ENCODE peak calls at places on chromosomes 13 and 19, in ten cellular contexts. One of them, this sample, is unnamed.

GRCh38 chr19:11421607-11422098 is 2.5 kb upstream of the RGL3 start:
- DNase-seq in activated naive CD4-positive, alpha-beta T cell treated with anti-CD3 and anti-CD28 coated beads for 36 hours: peak; percentile 63
- DNase-seq in stimulated activated CD4-positive, alpha-beta T cell treated with anti-CD3 and anti-CD28 coated beads, Interleukin-4, amount 100 ng/mL, for 1 hour: peak; percentile 49
- DNase-seq in IMR-90: no peak
- DNase-seq in Kasumi-1: no peak
- DNase-seq in foreskin fibroblast: no peak
- DNase-seq in HT1080: no peak
- DNase-seq in H54: no peak
- DNase-seq in HEK293T: peak; percentile 75
- DNase-seq in NAMALWA: peak; percentile 88
- DNase-seq in this sample: no peak

GRCh38 chr13:113862191-113862765 is 1.6 kb downstream of the GAS6 start:
- DNase-seq in Kasumi-1: no peak
- DNase-seq in foreskin fibroblast: no peak
- DNase-seq in HT1080: peak; percentile 72
- DNase-seq in stimulated activated CD4-positive, alpha-beta T cell treated with anti-CD3 and anti-CD28 coated beads, Interleukin-4, amount 100 ng/mL, for 1 hour: no peak
- DNase-seq in HEK293T: no peak
- DNase-seq in activated naive CD4-positive, alpha-beta T cell treated with anti-CD3 and anti-CD28 coated beads for 36 hours: no peak
- DNase-seq in NAMALWA: no peak
- DNase-seq in IMR-90: peak; percentile 36
- DNase-seq in H54: no peak
- DNase-seq in this sample: peak; percentile 46

GRCh38 chr13:44575741-44576395 is at the start of gene TSC22D1:
- DNase-seq in HEK293T: no peak
- DNase-seq in HT1080: no peak
- DNase-seq in stimulated activated CD4-positive, alpha-beta T cell treated with anti-CD3 and anti-CD28 coated beads, Interleukin-4, amount 100 ng/mL, for 1 hour: peak; percentile 61
- DNase-seq in H54: no peak
- DNase-seq in foreskin fibroblast: peak; percentile 47
- DNase-seq in NAMALWA: peak; percentile 59
- DNase-seq in activated naive CD4-positive, alpha-beta T cell treated with anti-CD3 and anti-CD28 coated beads for 36 hours: peak; percentile 62
- DNase-seq in IMR-90: peak; percentile 56
- DNase-seq in Kasumi-1: peak; percentile 63
- DNase-seq in this sample: no peak

GRCh38 chr13:41334810-41335209 is 23.7 kb downstream of the NAA16 start:
- DNase-seq in foreskin fibroblast: no peak
- DNase-seq in Kasumi-1: no peak
- DNase-seq in activated naive CD4-positive, alpha-beta T cell treated with anti-CD3 and anti-CD28 coated beads for 36 hours: no peak
- DNase-seq in IMR-90: no peak
- DNase-seq in H54: no peak
- DNase-seq in HEK293T: no peak
- DNase-seq in stimulated activated CD4-positive, alpha-beta T cell treated with anti-CD3 and anti-CD28 coated beads, Interleukin-4, amount 100 ng/mL, for 1 hour: no peak
- DNase-seq in HT1080: no peak
- DNase-seq in NAMALWA: no peak
- DNase-seq in this sample: no peak

GRCh38 chr13:102097708-102098107 is 304.1 kb downstream of the FGF14 start:
- DNase-seq in stimulated activated CD4-positive, alpha-beta T cell treated with anti-CD3 and anti-CD28 coated beads, Interleukin-4, amount 100 ng/mL, for 1 hour: no peak
- DNase-seq in HEK293T: no peak
- DNase-seq in HT1080: no peak
- DNase-seq in activated naive CD4-positive, alpha-beta T cell treated with anti-CD3 and anti-CD28 coated beads for 36 hours: no peak
- DNase-seq in IMR-90: no peak
- DNase-seq in Kasumi-1: no peak
- DNase-seq in H54: no peak
- DNase-seq in NAMALWA: no peak
- DNase-seq in foreskin fibroblast: no peak
- DNase-seq in this sample: no peak

GRCh38 chr13:43019811-43020210 is 3.6 kb upstream of the DNAJC15 start:
- DNase-seq in HT1080: no peak
- DNase-seq in H54: no peak
- DNase-seq in Kasumi-1: no peak
- DNase-seq in foreskin fibroblast: no peak
- DNase-seq in NAMALWA: no peak
- DNase-seq in stimulated activated CD4-positive, alpha-beta T cell treated with anti-CD3 and anti-CD28 coated beads, Interleukin-4, amount 100 ng/mL, for 1 hour: no peak
- DNase-seq in activated naive CD4-positive, alpha-beta T cell treated with anti-CD3 and anti-CD28 coated beads for 36 hours: no peak
- DNase-seq in HEK293T: no peak
- DNase-seq in IMR-90: no peak
- DNase-seq in this sample: no peak

GRCh38 chr19:55687281-55688172 is 12.5 kb downstream of the EPN1 start:
- DNase-seq in stimulated activated CD4-positive, alpha-beta T cell treated with anti-CD3 and anti-CD28 coated beads, Interleukin-4, amount 100 ng/mL, for 1 hour: no peak
- DNase-seq in H54: no peak
- DNase-seq in Kasumi-1: no peak
- DNase-seq in HT1080: no peak
- DNase-seq in HEK293T: no peak
- DNase-seq in IMR-90: no peak
- DNase-seq in NAMALWA: no peak
- DNase-seq in activated naive CD4-positive, alpha-beta T cell treated with anti-CD3 and anti-CD28 coated beads for 36 hours: no peak
- DNase-seq in foreskin fibroblast: no peak
- DNase-seq in this sample: no peak

GRCh38 chr13:40126301-40127085 is 471.0 kb downstream of the COG6 start:
- DNase-seq in NAMALWA: peak; percentile 92
- DNase-seq in foreskin fibroblast: no peak
- DNase-seq in H54: no peak
- DNase-seq in HT1080: no peak
- DNase-seq in Kasumi-1: no peak
- DNase-seq in activated naive CD4-positive, alpha-beta T cell treated with anti-CD3 and anti-CD28 coated beads for 36 hours: no peak
- DNase-seq in HEK293T: no peak
- DNase-seq in IMR-90: no peak
- DNase-seq in stimulated activated CD4-positive, alpha-beta T cell treated with anti-CD3 and anti-CD28 coated beads, Interleukin-4, amount 100 ng/mL, for 1 hour: no peak
- DNase-seq in this sample: no peak

GRCh38 chr13:39159393-39159792 is 121.1 kb downstream of the NHLRC3 start:
- DNase-seq in IMR-90: no peak
- DNase-seq in Kasumi-1: no peak
- DNase-seq in stimulated activated CD4-positive, alpha-beta T cell treated with anti-CD3 and anti-CD28 coated beads, Interleukin-4, amount 100 ng/mL, for 1 hour: peak; percentile 9
- DNase-seq in foreskin fibroblast: no peak
- DNase-seq in H54: no peak
- DNase-seq in activated naive CD4-positive, alpha-beta T cell treated with anti-CD3 and anti-CD28 coated beads for 36 hours: peak; percentile 31
- DNase-seq in HEK293T: no peak
- DNase-seq in NAMALWA: no peak
- DNase-seq in HT1080: no peak
- DNase-seq in this sample: no peak

GRCh38 chr13:23632741-23633140 is 62.5 kb downstream of the TNFRSF19 start:
- DNase-seq in stimulated activated CD4-positive, alpha-beta T cell treated with anti-CD3 and anti-CD28 coated beads, Interleukin-4, amount 100 ng/mL, for 1 hour: no peak
- DNase-seq in HEK293T: no peak
- DNase-seq in activated naive CD4-positive, alpha-beta T cell treated with anti-CD3 and anti-CD28 coated beads for 36 hours: no peak
- DNase-seq in foreskin fibroblast: no peak
- DNase-seq in IMR-90: no peak
- DNase-seq in H54: no peak
- DNase-seq in NAMALWA: no peak
- DNase-seq in HT1080: no peak
- DNase-seq in Kasumi-1: no peak
- DNase-seq in this sample: no peak

GRCh38 chr19:49150106-49150943 is 4.9 kb downstream of the HRC start:
- DNase-seq in H54: no peak
- DNase-seq in HT1080: peak; percentile 81
- DNase-seq in foreskin fibroblast: peak; percentile 74
- DNase-seq in stimulated activated CD4-positive, alpha-beta T cell treated with anti-CD3 and anti-CD28 coated beads, Interleukin-4, amount 100 ng/mL, for 1 hour: peak; percentile 29
- DNase-seq in activated naive CD4-positive, alpha-beta T cell treated with anti-CD3 and anti-CD28 coated beads for 36 hours: peak; percentile 63
- DNase-seq in Kasumi-1: peak; percentile 74
- DNase-seq in NAMALWA: peak; percentile 76
- DNase-seq in IMR-90: peak; percentile 65
- DNase-seq in HEK293T: peak; percentile 75
- DNase-seq in this sample: peak; percentile 88

GRCh38 chr19:1851581-1852293 is 3.5 kb upstream of the REXO1 start:
- DNase-seq in H54: no peak
- DNase-seq in NAMALWA: peak; percentile 83
- DNase-seq in HT1080: no peak
- DNase-seq in Kasumi-1: no peak
- DNase-seq in activated naive CD4-positive, alpha-beta T cell treated with anti-CD3 and anti-CD28 coated beads for 36 hours: peak; percentile 66
- DNase-seq in HEK293T: no peak
- DNase-seq in IMR-90: no peak
- DNase-seq in foreskin fibroblast: no peak
- DNase-seq in stimulated activated CD4-positive, alpha-beta T cell treated with anti-CD3 and anti-CD28 coated beads, Interleukin-4, amount 100 ng/mL, for 1 hour: peak; percentile 70
- DNase-seq in this sample: no peak

GRCh38 chr13:94390881-94391280 is 88.6 kb downstream of the DCT start:
- DNase-seq in Kasumi-1: no peak
- DNase-seq in activated naive CD4-positive, alpha-beta T cell treated with anti-CD3 and anti-CD28 coated beads for 36 hours: no peak
- DNase-seq in IMR-90: peak; percentile 18
- DNase-seq in H54: no peak
- DNase-seq in NAMALWA: no peak
- DNase-seq in foreskin fibroblast: no peak
- DNase-seq in HEK293T: no peak
- DNase-seq in HT1080: no peak
- DNase-seq in stimulated activated CD4-positive, alpha-beta T cell treated with anti-CD3 and anti-CD28 coated beads, Interleukin-4, amount 100 ng/mL, for 1 hour: no peak
- DNase-seq in this sample: no peak

GRCh38 chr19:5950744-5951143 is 27.2 kb downstream of the RANBP3 start:
- DNase-seq in HT1080: no peak
- DNase-seq in stimulated activated CD4-positive, alpha-beta T cell treated with anti-CD3 and anti-CD28 coated beads, Interleukin-4, amount 100 ng/mL, for 1 hour: no peak
- DNase-seq in NAMALWA: no peak
- DNase-seq in HEK293T: no peak
- DNase-seq in activated naive CD4-positive, alpha-beta T cell treated with anti-CD3 and anti-CD28 coated beads for 36 hours: no peak
- DNase-seq in H54: no peak
- DNase-seq in Kasumi-1: no peak
- DNase-seq in IMR-90: no peak
- DNase-seq in foreskin fibroblast: no peak
- DNase-seq in this sample: no peak

GRCh38 chr19:602391-603301 is 13.0 kb downstream of the HCN2 start:
- DNase-seq in HEK293T: no peak
- DNase-seq in H54: no peak
- DNase-seq in foreskin fibroblast: no peak
- DNase-seq in NAMALWA: no peak
- DNase-seq in activated naive CD4-positive, alpha-beta T cell treated with anti-CD3 and anti-CD28 coated beads for 36 hours: no peak
- DNase-seq in HT1080: no peak
- DNase-seq in IMR-90: no peak
- DNase-seq in Kasumi-1: no peak
- DNase-seq in stimulated activated CD4-positive, alpha-beta T cell treated with anti-CD3 and anti-CD28 coated beads, Interleukin-4, amount 100 ng/mL, for 1 hour: no peak
- DNase-seq in this sample: no peak

GRCh38 chr19:58054792-58055482 is 4.1 kb upstream of the ZNF135 start:
- DNase-seq in Kasumi-1: no peak
- DNase-seq in HT1080: no peak
- DNase-seq in foreskin fibroblast: no peak
- DNase-seq in IMR-90: peak; percentile 2
- DNase-seq in activated naive CD4-positive, alpha-beta T cell treated with anti-CD3 and anti-CD28 coated beads for 36 hours: no peak
- DNase-seq in HEK293T: no peak
- DNase-seq in H54: no peak
- DNase-seq in NAMALWA: no peak
- DNase-seq in stimulated activated CD4-positive, alpha-beta T cell treated with anti-CD3 and anti-CD28 coated beads, Interleukin-4, amount 100 ng/mL, for 1 hour: no peak
- DNase-seq in this sample: peak; percentile 36

GRCh38 chr13:99339736-99340392 is 32.7 kb upstream of the GPR183 start:
- DNase-seq in foreskin fibroblast: no peak
- DNase-seq in Kasumi-1: no peak
- DNase-seq in IMR-90: peak; percentile 72
- DNase-seq in H54: no peak
- DNase-seq in NAMALWA: no peak
- DNase-seq in HEK293T: no peak
- DNase-seq in stimulated activated CD4-positive, alpha-beta T cell treated with anti-CD3 and anti-CD28 coated beads, Interleukin-4, amount 100 ng/mL, for 1 hour: no peak
- DNase-seq in HT1080: no peak
- DNase-seq in activated naive CD4-positive, alpha-beta T cell treated with anti-CD3 and anti-CD28 coated beads for 36 hours: peak; percentile 70
- DNase-seq in this sample: no peak

GRCh38 chr13:27450921-27451461 is 627 bp upstream of the MTIF3 start:
- DNase-seq in activated naive CD4-positive, alpha-beta T cell treated with anti-CD3 and anti-CD28 coated beads for 36 hours: peak; percentile 28
- DNase-seq in HT1080: peak; percentile 37
- DNase-seq in HEK293T: peak; percentile 31
- DNase-seq in foreskin fibroblast: peak; percentile 35
- DNase-seq in Kasumi-1: no peak
- DNase-seq in H54: no peak
- DNase-seq in NAMALWA: peak; percentile 29
- DNase-seq in IMR-90: peak; percentile 47
- DNase-seq in stimulated activated CD4-positive, alpha-beta T cell treated with anti-CD3 and anti-CD28 coated beads, Interleukin-4, amount 100 ng/mL, for 1 hour: peak; percentile 27
- DNase-seq in this sample: peak; percentile 27

GRCh38 chr13:63586467-63586866 is 2170.8 kb upstream of the PCDH20 start:
- DNase-seq in HEK293T: no peak
- DNase-seq in foreskin fibroblast: no peak
- DNase-seq in IMR-90: no peak
- DNase-seq in Kasumi-1: no peak
- DNase-seq in H54: no peak
- DNase-seq in NAMALWA: no peak
- DNase-seq in stimulated activated CD4-positive, alpha-beta T cell treated with anti-CD3 and anti-CD28 coated beads, Interleukin-4, amount 100 ng/mL, for 1 hour: no peak
- DNase-seq in HT1080: no peak
- DNase-seq in activated naive CD4-positive, alpha-beta T cell treated with anti-CD3 and anti-CD28 coated beads for 36 hours: no peak
- DNase-seq in this sample: no peak

GRCh38 chr19:53537523-53538377 is at the start of gene ZNF331:
- DNase-seq in Kasumi-1: peak; percentile 51
- DNase-seq in activated naive CD4-positive, alpha-beta T cell treated with anti-CD3 and anti-CD28 coated beads for 36 hours: peak; percentile 88
- DNase-seq in IMR-90: peak; percentile 83
- DNase-seq in foreskin fibroblast: peak; percentile 78
- DNase-seq in HT1080: peak; percentile 59
- DNase-seq in H54: no peak
- DNase-seq in HEK293T: no peak
- DNase-seq in stimulated activated CD4-positive, alpha-beta T cell treated with anti-CD3 and anti-CD28 coated beads, Interleukin-4, amount 100 ng/mL, for 1 hour: peak; percentile 87
- DNase-seq in NAMALWA: no peak
- DNase-seq in this sample: peak; percentile 78

GRCh38 chr19:28715157-28715556 is 497.8 kb downstream of the UQCRFS1 start:
- DNase-seq in Kasumi-1: no peak
- DNase-seq in IMR-90: no peak
- DNase-seq in activated naive CD4-positive, alpha-beta T cell treated with anti-CD3 and anti-CD28 coated beads for 36 hours: no peak
- DNase-seq in stimulated activated CD4-positive, alpha-beta T cell treated with anti-CD3 and anti-CD28 coated beads, Interleukin-4, amount 100 ng/mL, for 1 hour: no peak
- DNase-seq in HEK293T: no peak
- DNase-seq in HT1080: peak; percentile 86
- DNase-seq in foreskin fibroblast: no peak
- DNase-seq in NAMALWA: no peak
- DNase-seq in H54: no peak
- DNase-seq in this sample: no peak

GRCh38 chr13:40384976-40385857 is 281.2 kb downstream of the FOXO1 start:
- DNase-seq in foreskin fibroblast: no peak
- DNase-seq in activated naive CD4-positive, alpha-beta T cell treated with anti-CD3 and anti-CD28 coated beads for 36 hours: no peak
- DNase-seq in IMR-90: no peak
- DNase-seq in HT1080: no peak
- DNase-seq in stimulated activated CD4-positive, alpha-beta T cell treated with anti-CD3 and anti-CD28 coated beads, Interleukin-4, amount 100 ng/mL, for 1 hour: no peak
- DNase-seq in H54: no peak
- DNase-seq in Kasumi-1: no peak
- DNase-seq in HEK293T: no peak
- DNase-seq in NAMALWA: no peak
- DNase-seq in this sample: no peak

GRCh38 chr19:48755787-48756674 is 707 bp downstream of the FGF21 start:
- DNase-seq in foreskin fibroblast: no peak
- DNase-seq in H54: no peak
- DNase-seq in NAMALWA: no peak
- DNase-seq in stimulated activated CD4-positive, alpha-beta T cell treated with anti-CD3 and anti-CD28 coated beads, Interleukin-4, amount 100 ng/mL, for 1 hour: no peak
- DNase-seq in Kasumi-1: no peak
- DNase-seq in activated naive CD4-positive, alpha-beta T cell treated with anti-CD3 and anti-CD28 coated beads for 36 hours: no peak
- DNase-seq in HT1080: no peak
- DNase-seq in IMR-90: no peak
- DNase-seq in HEK293T: no peak
- DNase-seq in this sample: no peak

GRCh38 chr19:40600086-40600917 is 867 bp upstream of the LTBP4 start:
- DNase-seq in foreskin fibroblast: no peak
- DNase-seq in Kasumi-1: no peak
- DNase-seq in H54: no peak
- DNase-seq in HEK293T: no peak
- DNase-seq in HT1080: no peak
- DNase-seq in IMR-90: no peak
- DNase-seq in NAMALWA: no peak
- DNase-seq in stimulated activated CD4-positive, alpha-beta T cell treated with anti-CD3 and anti-CD28 coated beads, Interleukin-4, amount 100 ng/mL, for 1 hour: no peak
- DNase-seq in activated naive CD4-positive, alpha-beta T cell treated with anti-CD3 and anti-CD28 coated beads for 36 hours: no peak
- DNase-seq in this sample: no peak

GRCh38 chr13:112204376-112204775 is 137.4 kb downstream of the SOX1 start:
- DNase-seq in NAMALWA: no peak
- DNase-seq in IMR-90: no peak
- DNase-seq in Kasumi-1: no peak
- DNase-seq in activated naive CD4-positive, alpha-beta T cell treated with anti-CD3 and anti-CD28 coated beads for 36 hours: no peak
- DNase-seq in H54: no peak
- DNase-seq in HEK293T: no peak
- DNase-seq in stimulated activated CD4-positive, alpha-beta T cell treated with anti-CD3 and anti-CD28 coated beads, Interleukin-4, amount 100 ng/mL, for 1 hour: no peak
- DNase-seq in foreskin fibroblast: no peak
- DNase-seq in HT1080: no peak
- DNase-seq in this sample: no peak

GRCh38 chr19:38657633-38658222 is 10.3 kb downstream of the ACTN4 start:
- DNase-seq in stimulated activated CD4-positive, alpha-beta T cell treated with anti-CD3 and anti-CD28 coated beads, Interleukin-4, amount 100 ng/mL, for 1 hour: no peak
- DNase-seq in HT1080: peak; percentile 94
- DNase-seq in HEK293T: no peak
- DNase-seq in H54: no peak
- DNase-seq in activated naive CD4-positive, alpha-beta T cell treated with anti-CD3 and anti-CD28 coated beads for 36 hours: peak; percentile 33
- DNase-seq in NAMALWA: no peak
- DNase-seq in Kasumi-1: no peak
- DNase-seq in IMR-90: peak; percentile 89
- DNase-seq in foreskin fibroblast: peak; percentile 85
- DNase-seq in this sample: no peak

This sample was measured in breast epithelium.